ENCODE peak calls at places on chromosomes 12 and 14, in seven cellular contexts. S is H1, G is HepG2, Q is SK-N-SH, J is HCT116, X is GM12878, P is K562. D is an unnamed sample.

GRCh38 chr14:102692334-102692733 is 84.9 kb upstream of the TRAF3 start:
- DNase-seq in G (no peak), Q (no peak), J (no peak), X (no peak), P (no peak), S (no peak), D (no peak)

GRCh38 chr12:50333441-50333840 is 50.1 kb upstream of the LIMA1 start:
- DNase-seq in X (no peak), G (no peak), S (no peak), P (no peak), J (no peak), Q (no peak), D (no peak)

GRCh38 chr12:104163631-104164030 is 25.6 kb upstream of the NFYB start:
- DNase-seq in J (no peak), S (no peak), G (no peak), X (no peak), P (no peak), Q (no peak), D (no peak)

GRCh38 chr12:191541-191940 is 22.4 kb downstream of the SLC6A12 start:
- DNase-seq in G (no peak), X (no peak), S (no peak), J (no peak), Q (no peak), P (no peak), D (no peak)

GRCh38 chr14:38405851-38406630 is 150.1 kb upstream of the CLEC14A start:
- DNase-seq in X (no peak), S (no peak), P (no peak), G (no peak), Q (no peak), J (no peak), D (no peak)

GRCh38 chr14:74890262-74890661 is 8.5 kb downstream of the DLST start:
- DNase-seq in G (no peak), P (no peak), Q (no peak), S (no peak), J (no peak), X (no peak), D (no peak)

GRCh38 chr12:122117979-122118378 is 39.4 kb downstream of the MLXIP start:
- DNase-seq in P (no peak), X (no peak), G (no peak), S (no peak), J (no peak), Q (no peak), D (no peak)

GRCh38 chr14:101933209-101933608 is 31.2 kb upstream of the DYNC1H1 start:
- DNase-seq in G (no peak), Q (no peak), S (no peak), X (no peak), P (no peak), J (no peak), D (no peak)

GRCh38 chr12:64627781-64628180 is 17.5 kb downstream of the RASSF3 start:
- DNase-seq in G (no peak), P (no peak), X (no peak), Q (no peak), J (no peak), S (no peak), D (no peak)

GRCh38 chr12:121089031-121089812 is 43.5 kb upstream of the P2RX7 start:
- DNase-seq in P (peak), Q (no peak), G (peak), S (no peak), J (no peak), X (no peak), D (peak)

GRCh38 chr12:104672501-104673265 is 215.9 kb downstream of the CHST11 start:
- DNase-seq in Q (no peak), G (no peak), S (no peak), X (no peak), P (no peak), J (no peak), D (no peak)

GRCh38 chr12:89951050-89951693 is 242.5 kb upstream of the ATP2B1 start:
- DNase-seq in Q (no peak), J (no peak), P (peak), G (no peak), X (no peak), S (no peak), D (peak)

GRCh38 chr14:77026166-77026929 is 2.2 kb downstream of the IRF2BPL start:
- DNase-seq in P (no peak), G (no peak), J (no peak), S (no peak), X (no peak), Q (peak), D (peak)

GRCh38 chr14:65958664-65959562 is 527.3 kb upstream of the CCDC196 start:
- DNase-seq in P (peak), J (peak), X (no peak), G (peak), Q (peak), S (no peak), D (peak)

GRCh38 chr14:86739761-86740160 is 1209.8 kb downstream of the FLRT2 start:
- DNase-seq in P (no peak), S (no peak), G (peak), X (no peak), Q (no peak), J (no peak), D (peak)

GRCh38 chr12:71392521-71393145 is 47.0 kb upstream of the LGR5 start:
- DNase-seq in X (peak), P (peak), G (peak), S (no peak), Q (peak), J (peak), D (peak)

GRCh38 chr14:85534914-85535313 is 5.0 kb downstream of the FLRT2 start:
- DNase-seq in S (no peak), G (no peak), X (no peak), Q (no peak), P (no peak), J (no peak), D (no peak)

GRCh38 chr14:87833026-87833425 is 160.0 kb downstream of the GALC start:
- DNase-seq in J (no peak), X (no peak), S (no peak), G (no peak), Q (no peak), P (no peak), D (no peak)

GRCh38 chr12:32541754-32542374 is 137.2 kb upstream of the DNM1L start:
- DNase-seq in J (no peak), S (no peak), G (peak), X (no peak), Q (no peak), P (no peak), D (peak)

GRCh38 chr12:41563044-41563443 is 374.9 kb downstream of the PDZRN4 start:
- DNase-seq in Q (no peak), P (no peak), X (no peak), J (no peak), G (no peak), S (no peak), D (no peak)

GRCh38 chr12:116346222-116346621 is 68.7 kb upstream of the MED13L start:
- DNase-seq in S (no peak), J (no peak), P (peak), Q (peak), G (peak), X (no peak), D (no peak)

GRCh38 chr14:54567224-54567633 is 301 bp downstream of the SAMD4A start:
- DNase-seq in Q (peak), P (peak), J (no peak), G (no peak), X (no peak), S (no peak), D (no peak)

DNA sequence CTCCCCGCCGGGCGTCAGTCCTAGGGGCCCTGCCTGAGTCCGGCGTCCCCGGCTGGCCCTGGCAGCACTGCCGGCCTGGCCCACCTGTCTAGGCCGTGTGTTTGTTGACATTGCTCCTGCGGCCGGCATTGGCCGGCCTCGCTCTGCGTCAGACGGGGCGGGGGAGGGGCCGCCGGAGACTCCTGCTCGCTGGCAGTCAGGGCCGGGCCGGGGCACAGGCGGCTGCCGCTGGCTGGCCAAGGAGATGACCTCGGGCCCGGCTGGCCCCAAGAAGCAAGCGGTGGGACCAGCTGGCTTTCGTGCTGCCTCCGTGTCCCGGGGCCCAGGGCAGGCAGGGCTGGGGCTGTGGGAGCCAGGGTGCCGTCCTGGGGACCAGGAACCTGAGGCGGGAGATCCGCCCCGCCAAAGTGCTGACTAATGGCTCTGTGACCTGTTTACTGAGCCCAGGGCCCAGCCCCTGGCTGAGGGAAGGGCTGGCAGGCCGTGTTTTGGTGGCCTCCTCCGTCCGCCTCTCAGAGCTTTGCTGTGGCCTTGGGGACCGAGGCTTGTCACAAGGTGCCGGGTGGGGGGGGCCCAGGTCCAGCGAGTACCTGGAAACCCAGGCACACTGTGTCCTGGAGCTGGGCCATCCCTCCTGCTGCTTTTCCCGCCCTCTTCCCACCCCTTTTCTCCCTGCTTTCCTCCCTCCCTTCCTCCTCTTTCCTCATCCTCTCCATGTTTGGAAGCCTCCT is 1.8 kb downstream of the ULK1 start:
- DNase-seq in Q (peak), J (peak), X (no peak), G (peak), S (peak), P (peak), D (peak)
- TF ChIP-seq JUND in Q (no peak), J (no peak), X (no peak), G (no peak), S (no peak), P (no peak), D (no peak)

GRCh38 chr14:50045837-50046236 is 70.5 kb downstream of the VCPKMT start:
- DNase-seq in P (no peak), X (no peak), S (no peak), J (no peak), G (no peak), Q (no peak), D (no peak)

GRCh38 chr14:50047274-50047676 is 69.1 kb downstream of the VCPKMT start:
- DNase-seq in Q (no peak), P (no peak), J (no peak), X (peak), S (no peak), G (peak), D (peak)

GRCh38 chr14:50044040-50044651 is 72.2 kb downstream of the VCPKMT start:
- DNase-seq in P (no peak), S (no peak), J (no peak), X (no peak), G (no peak), Q (no peak), D (no peak)

GRCh38 chr14:50041980-50042379 is 74.4 kb downstream of the VCPKMT start:
- DNase-seq in S (no peak), Q (no peak), X (no peak), J (no peak), P (no peak), G (no peak), D (no peak)

GRCh38 chr14:50045039-50045711 is 71.2 kb downstream of the VCPKMT start:
- DNase-seq in X (peak), P (peak), Q (peak), S (no peak), J (no peak), G (peak), D (no peak)
- TF ChIP-seq JUND in X (no peak), P (no peak), Q (no peak), S (no peak), J (no peak), G (no peak), D (no peak)

DNA sequence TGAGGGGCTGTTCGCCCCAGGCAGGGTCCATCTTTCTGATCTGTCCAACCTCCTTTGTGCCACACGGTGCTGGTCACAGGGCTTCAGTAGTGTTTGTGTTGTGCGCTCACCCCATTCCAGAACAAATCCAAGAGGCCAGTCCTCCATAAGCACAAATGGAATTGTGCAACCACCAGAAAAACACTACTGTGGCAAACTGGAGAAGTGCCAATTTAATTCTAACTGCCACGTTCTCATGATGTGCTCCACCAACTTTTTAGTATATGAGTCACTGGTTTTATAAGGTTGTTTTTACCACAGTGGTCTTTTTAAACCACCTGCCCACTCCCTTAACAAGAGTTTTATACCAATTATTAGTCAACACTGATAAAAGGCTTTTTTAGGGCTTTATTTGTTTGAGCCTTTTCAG is 380.2 kb downstream of the NAV3 start:
- DNase-seq in S (no peak), J (no peak), P (no peak), G (no peak), Q (no peak), X (no peak), D (no peak)
- TF ChIP-seq JUND in S (no peak), J (no peak), P (no peak), G (no peak), Q (peak), X (no peak), D (no peak)

GRCh38 chr12:94922561-94922960 is 80.9 kb downstream of the NDUFA12 start:
- DNase-seq in G (no peak), S (no peak), J (no peak), P (no peak), Q (no peak), X (no peak), D (no peak)
- TF ChIP-seq JUND in G (no peak), S (no peak), J (no peak), P (no peak), Q (no peak), X (no peak), D (no peak)

GRCh38 chr14:106844608-106845285 is 1318.4 kb downstream of the TMEM121 start:
- DNase-seq in Q (peak), P (no peak), X (no peak), J (no peak), G (peak), S (no peak), D (peak)

GRCh38 chr14:106843376-106843775 is 1317.0 kb downstream of the TMEM121 start:
- DNase-seq in Q (no peak), P (no peak), X (no peak), S (no peak), J (no peak), G (no peak), D (no peak)

GRCh38 chr14:106843951-106844483 is 1317.6 kb downstream of the TMEM121 start:
- DNase-seq in J (no peak), X (no peak), G (no peak), S (no peak), P (no peak), Q (peak), D (peak)

GRCh38 chr14:106846218-106846617 is 1319.8 kb downstream of the TMEM121 start:
- DNase-seq in Q (no peak), G (no peak), S (no peak), X (no peak), P (no peak), J (no peak), D (no peak)

DNA sequence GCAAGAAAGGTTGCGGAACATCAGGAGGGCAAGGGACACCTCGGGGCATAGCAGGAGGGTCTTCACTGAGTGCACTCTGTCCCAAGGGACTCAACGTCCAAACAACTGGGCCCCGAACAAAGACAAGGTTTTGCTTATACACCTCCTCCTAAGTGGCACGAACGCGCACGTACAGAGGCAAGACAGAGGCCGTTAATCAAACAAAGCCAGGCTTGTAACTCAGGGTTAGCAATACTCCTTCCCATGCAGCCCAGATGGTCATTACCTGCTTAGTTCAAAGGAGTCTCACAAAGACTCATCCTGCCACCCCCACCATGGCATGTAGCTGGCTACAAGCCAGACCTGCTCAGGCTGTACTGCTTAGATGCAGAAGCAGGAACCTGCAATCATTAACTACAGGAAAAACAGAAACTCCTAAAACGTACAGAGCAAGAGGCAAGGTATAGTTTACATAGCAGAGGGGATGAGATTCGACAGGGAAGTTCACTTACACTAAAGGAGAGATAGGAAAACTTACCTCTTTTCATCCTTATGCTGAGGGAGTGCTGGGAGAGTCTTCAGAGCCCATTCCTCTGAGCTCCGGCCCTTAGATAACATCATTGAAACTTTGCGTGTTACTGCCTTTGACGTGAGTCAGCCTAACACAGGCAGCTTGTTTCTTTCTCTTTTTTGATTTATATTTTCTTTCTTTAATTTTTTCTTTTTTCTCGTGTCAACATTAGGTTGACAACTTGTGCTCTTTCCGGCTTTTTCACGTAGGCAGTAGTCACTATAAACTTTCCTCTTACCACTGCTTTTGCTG is 1319.1 kb downstream of the TMEM121 start:
- DNase-seq in Q (peak), X (peak), S (no peak), G (peak), P (no peak), J (no peak), D (peak)
- TF ChIP-seq JUND in Q (peak), X (no peak), S (no peak), G (no peak), P (no peak), J (no peak), D (no peak)

DNA sequence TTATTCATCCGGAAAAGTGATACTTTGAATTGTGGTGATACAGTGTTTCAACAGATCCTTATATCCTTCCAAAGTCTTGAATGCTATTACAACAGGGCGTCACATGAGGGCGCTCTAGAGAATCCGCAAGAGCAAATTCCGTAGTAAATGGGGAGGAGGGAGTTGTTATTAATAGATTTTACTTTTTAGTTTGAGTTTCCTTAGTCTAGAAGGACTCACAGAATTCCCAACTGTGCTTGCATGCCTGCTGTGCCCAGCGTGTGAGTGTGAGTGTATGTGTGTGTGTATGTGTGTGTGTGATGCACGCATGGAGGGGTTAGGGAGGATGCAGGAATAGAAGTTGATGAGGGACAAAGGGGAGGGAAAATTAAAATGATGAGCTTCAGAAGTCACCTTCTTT is 375.3 kb downstream of the C12orf75 start:
- DNase-seq in S (no peak), G (peak), J (peak), P (peak), Q (peak), X (no peak), D (no peak)
- TF ChIP-seq JUND in S (no peak), G (no peak), J (no peak), P (no peak), Q (no peak), X (no peak), D (no peak)

DNA sequence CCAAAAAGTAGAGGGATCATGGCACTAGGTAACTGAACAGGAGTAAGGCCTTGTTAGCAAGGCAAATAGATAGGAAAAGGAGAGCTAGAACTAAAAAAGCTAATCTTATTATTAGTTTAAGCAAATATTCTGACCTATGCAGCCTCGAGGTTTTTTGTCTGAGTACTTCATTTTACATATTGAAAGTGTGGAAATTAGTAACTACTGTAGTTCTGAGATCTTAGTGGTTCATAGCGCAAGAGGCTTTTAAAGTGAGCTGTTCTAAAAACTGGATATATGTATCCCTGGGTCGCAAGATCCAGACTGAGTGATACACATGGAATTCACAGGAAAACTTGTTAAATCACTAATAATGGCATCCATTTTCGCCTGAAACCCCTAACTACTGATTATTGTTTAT is 411.0 kb upstream of the SOX5 start:
- DNase-seq in G (no peak), P (no peak), X (no peak), Q (no peak), J (no peak), S (no peak), D (no peak)
- TF ChIP-seq JUND in G (no peak), P (no peak), X (no peak), Q (no peak), J (no peak), S (no peak), D (no peak)

GRCh38 chr12:75455839-75456238 is 24.7 kb upstream of the GLIPR1 start:
- DNase-seq in J (no peak), Q (no peak), S (no peak), X (no peak), G (no peak), P (no peak), D (no peak)

GRCh38 chr12:75447695-75448393 is 32.7 kb upstream of the GLIPR1 start:
- DNase-seq in J (no peak), X (no peak), S (no peak), Q (no peak), G (no peak), P (no peak), D (no peak)

GRCh38 chr12:75457191-75457590 is 23.4 kb upstream of the GLIPR1 start:
- DNase-seq in G (no peak), S (no peak), Q (no peak), J (no peak), X (no peak), P (no peak), D (no peak)

GRCh38 chr12:75446857-75447256 is 33.7 kb upstream of the GLIPR1 start:
- DNase-seq in P (no peak), J (no peak), G (no peak), X (no peak), S (no peak), Q (no peak), D (no peak)

GRCh38 chr12:75452675-75453330 is 27.8 kb upstream of the GLIPR1 start:
- DNase-seq in G (no peak), J (no peak), X (no peak), Q (no peak), S (no peak), P (no peak), D (no peak)
- TF ChIP-seq JUND in G (no peak), J (no peak), X (no peak), Q (peak), S (no peak), P (no peak), D (no peak)